ENCODE peak calls at places on chromosomes 5 and 9, in four cellular contexts. D is mesenteric fat pad, A is DMS153, K is NCI-H524. V is an unnamed sample.
A peak's percentile ranks its signal among the peaks of the same experiment; 100 is the strongest.

GRCh38 chr5:74633710-74634109 is 6.8 kb downstream of the ENC1 start:
- DNase-seq in K (no peak), A (no peak), D (no peak), V (peak; percentile 64)

GRCh38 chr5:72510610-72511121 is 3.5 kb upstream of the ZNF366 start:
- DNase-seq in D (no peak), K (no peak), A (no peak), V (no peak)

GRCh38 chr9:133821606-133822438 is 83.7 kb upstream of the SARDH start:
- DNase-seq in D (no peak), K (peak; percentile 79), A (no peak), V (peak; percentile 85)

GRCh38 chr5:31335456-31335855 is 142.0 kb downstream of the CDH6 start:
- DNase-seq in K (no peak), A (no peak), D (no peak), V (no peak)

GRCh38 chr9:121698627-121699270 is 47.3 kb downstream of the DAB2IP start:
- DNase-seq in A (no peak), D (no peak), K (peak; percentile 30), V (peak; percentile 78)

GRCh38 chr5:159975462-159976019 is 33.4 kb upstream of the TTC1 start:
- DNase-seq in A (no peak), K (no peak), D (no peak), V (peak; percentile 42)

GRCh38 chr5:27532305-27532704 is 493.9 kb upstream of the CDH9 start:
- DNase-seq in D (no peak), A (no peak), K (no peak), V (no peak)

GRCh38 chr9:134825025-134825424 is 55.6 kb upstream of the FCN2 start:
- DNase-seq in K (no peak), D (no peak), A (no peak), V (no peak)

GRCh38 chr9:108565651-108566378 is 290.0 kb downstream of the ACTL7B start:
- DNase-seq in K (peak; percentile 52), D (no peak), A (peak; percentile 83), V (peak; percentile 93)

GRCh38 chr5:148981353-148981752 is 81.5 kb downstream of the SH3TC2 start:
- DNase-seq in A (no peak), K (no peak), D (no peak), V (peak; percentile 57)

GRCh38 chr9:88018101-88018500 is 43.8 kb upstream of the CDK20 start:
- DNase-seq in D (no peak), A (no peak), K (no peak), V (no peak)

GRCh38 chr9:132644251-132644650 is 25.5 kb downstream of the DDX31 start:
- DNase-seq in D (no peak), K (no peak), A (no peak), V (peak; percentile 60)

V was measured in NCI-H82.